ENCODE peak calls at places on chromosomes 12 and 14, in six cellular contexts. R is spleen, J is uterus, C is HCT116, F is AG04450, I is pancreas. X is an unnamed sample. For H3K27me3, the result is how much of the 10 kb centered on the place peaks cover.

GRCh38 chr12:2113501-2113912 is 60.7 kb downstream of the CACNA1C start:
- DNase-seq in I (peak), C (no peak), J (no peak), R (peak), F (no peak), X (no peak)

GRCh38 chr12:56411781-56412639 is 37.2 kb downstream of the TIMELESS start:
- DNase-seq in I (no peak), F (no peak), J (no peak), R (no peak), C (no peak), X (no peak)

GRCh38 chr12:97168804-97169203 is 261.7 kb downstream of the NEDD1 start:
- DNase-seq in R (no peak), C (no peak), F (no peak), I (no peak), J (no peak), X (no peak)

GRCh38 chr12:3041558-3042164 is 35.5 kb upstream of the TSPAN9 start:
- DNase-seq in I (peak), J (peak), R (peak), C (peak), F (peak), X (peak)

GRCh38 chr14:86003998-86004397 is 474.1 kb downstream of the FLRT2 start:
- DNase-seq in J (no peak), F (no peak), R (no peak), C (no peak), I (no peak), X (peak)

GRCh38 chr12:51948066-51948465 is 3.4 kb upstream of the ACVR1B start:
- DNase-seq in F (no peak), I (no peak), C (no peak), R (no peak), J (no peak), X (no peak)

GRCh38 chr12:27460471-27460978 is 14.0 kb downstream of the SMCO2 start:
- DNase-seq in R (no peak), F (no peak), I (no peak), C (no peak), J (no peak), X (peak)

GRCh38 chr12:115922952-115923564 is 354.4 kb downstream of the MED13L start:
- DNase-seq in F (no peak), C (no peak), I (no peak), J (no peak), R (no peak), X (no peak)

GRCh38 chr14:65301862-65302539 is 110.5 kb upstream of the FUT8 start:
- DNase-seq in C (no peak), I (peak), J (no peak), F (no peak), R (no peak), X (no peak)

GRCh38 chr12:38053113-38053512 is 263.5 kb upstream of the ALG10B start:
- DNase-seq in J (no peak), C (no peak), R (no peak), I (no peak), F (no peak), X (no peak)

GRCh38 chr12:38056701-38057689 is 259.6 kb upstream of the ALG10B start:
- DNase-seq in F (no peak), I (no peak), J (no peak), C (no peak), R (no peak), X (peak)

GRCh38 chr12:38053655-38054464 is 262.7 kb upstream of the ALG10B start:
- DNase-seq in R (no peak), J (no peak), I (peak), C (no peak), F (no peak), X (no peak)
- TF ChIP-seq CTCF in R (no peak), J (no peak), I (peak), C (no peak), F (no peak), X (peak)

GRCh38 chr14:94864421-94865195 is 94.7 kb upstream of the GSC start:
- DNase-seq in C (no peak), R (peak), I (no peak), F (no peak), J (no peak), X (no peak)
- H3K27me3 ChIP-seq in C (under half), R (half or more), I (under half), F (under half), J (under half), X (under half)

GRCh38 chr12:47712171-47712570 is 6.3 kb upstream of the RPAP3 start:
- DNase-seq in J (no peak), I (no peak), C (no peak), F (no peak), R (no peak), X (no peak)

GRCh38 chr12:47707905-47708543 is 2.2 kb upstream of the RPAP3 start:
- DNase-seq in F (no peak), C (no peak), I (no peak), R (no peak), J (no peak), X (no peak)

GRCh38 chr12:47711448-47711847 is 5.6 kb upstream of the RPAP3 start:
- DNase-seq in R (no peak), I (no peak), F (no peak), J (no peak), C (no peak), X (no peak)

GRCh38 chr12:47709277-47710048 is 3.6 kb upstream of the RPAP3 start:
- DNase-seq in C (no peak), R (no peak), F (no peak), I (no peak), J (no peak), X (no peak)

DNA sequence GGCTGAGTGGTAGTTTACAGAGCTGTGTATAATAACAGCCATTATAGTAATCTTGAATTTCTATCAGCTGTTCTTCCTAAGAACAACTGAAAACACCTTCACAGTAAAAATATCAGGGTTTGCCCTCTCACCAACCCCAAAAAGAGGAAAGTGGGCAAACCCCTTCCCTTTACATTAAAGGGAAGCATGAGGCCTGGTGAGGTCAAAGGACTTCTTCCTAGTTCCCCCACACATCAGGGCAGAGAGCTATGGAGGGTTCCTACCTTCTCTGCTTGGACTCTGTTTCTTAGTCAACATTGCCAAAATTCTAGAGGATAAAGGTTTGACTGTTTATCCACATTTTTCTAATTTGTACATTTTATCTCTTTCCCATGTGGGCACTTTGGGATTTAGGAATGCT is 4.5 kb upstream of the RPAP3 start:
- DNase-seq in R (no peak), J (no peak), C (no peak), F (no peak), I (no peak), X (no peak)
- TF ChIP-seq CTCF in R (no peak), J (no peak), C (no peak), F (no peak), I (no peak), X (no peak)

DNA sequence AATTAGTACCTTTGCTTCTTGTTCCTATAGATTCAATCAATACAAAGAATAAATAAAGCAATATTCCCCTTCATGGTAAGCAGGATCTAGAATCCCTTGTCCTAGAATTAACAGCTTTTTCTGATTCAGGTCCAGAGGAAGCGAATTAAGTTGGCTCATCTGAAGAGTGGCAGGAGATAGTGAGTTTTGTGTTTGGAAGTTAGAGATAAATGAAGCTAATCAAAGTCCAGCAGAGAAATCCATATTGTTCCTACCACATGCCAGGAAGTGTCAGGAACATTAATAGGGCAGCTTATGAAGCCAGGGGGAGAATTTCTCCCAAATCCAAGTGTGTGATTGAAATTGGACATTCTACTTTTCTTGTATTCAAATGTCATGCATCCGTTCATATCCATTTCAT is 13.9 kb downstream of the CAPZA3 start:
- DNase-seq in J (no peak), F (no peak), C (no peak), R (no peak), I (no peak), X (no peak)
- H3K27me3 ChIP-seq in J (under half), F (under half), C (under half), R (under half), I (under half), X (under half)

GRCh38 chr12:67276469-67276868 is 7.3 kb downstream of the CAND1 start:
- DNase-seq in C (no peak), I (no peak), R (no peak), J (no peak), F (no peak), X (no peak)
- TF ChIP-seq CTCF in C (no peak), I (no peak), R (no peak), J (no peak), F (no peak), X (no peak)

GRCh38 chr14:105577339-105577861 is 51.0 kb downstream of the TMEM121 start:
- DNase-seq in R (peak), I (no peak), C (no peak), J (no peak), F (no peak), X (no peak)
- H3K27me3 ChIP-seq in R (under half), I (under half), C (under half), J (under half), F (under half), X (under half)

X was measured in bronchial epithelial cell.